ENCODE peak calls at places on chromosomes 11 and 22, in ten cellular contexts. X, F, B, M, Y, J, S, O, Z and A are unnamed samples.

GRCh38 chr11:9205596-9205995 is 59.6 kb downstream of the DENND5A start:
- DNase-seq in X (no peak), F (no peak), B (no peak), M (no peak), Y (no peak), J (no peak), S (no peak), O (no peak), Z (no peak), A (no peak)

GRCh38 chr22:24146190-24146616 is 35.1 kb upstream of the SUSD2 start:
- DNase-seq in X (peak), F (no peak), B (peak), M (peak), Y (peak), J (peak), S (peak), O (no peak), Z (peak), A (peak)

GRCh38 chr22:24566899-24567511 is 11.2 kb downstream of the SNRPD3 start:
- DNase-seq in X (no peak), F (no peak), B (no peak), M (peak), Y (no peak), J (no peak), S (peak), O (no peak), Z (no peak), A (no peak)

GRCh38 chr11:27471588-27472397 is 797 bp downstream of the LGR4 start:
- DNase-seq in X (no peak), F (no peak), B (peak), M (no peak), Y (peak), J (peak), S (no peak), O (peak), Z (no peak), A (peak)

GRCh38 chr22:20653795-20654342 is 120.0 kb upstream of the SERPIND1 start:
- DNase-seq in X (no peak), F (no peak), B (no peak), M (no peak), Y (no peak), J (no peak), S (no peak), O (no peak), Z (no peak), A (no peak)

GRCh38 chr11:134481135-134481534 is 69.1 kb upstream of the B3GAT1 start:
- DNase-seq in X (no peak), F (no peak), B (no peak), M (no peak), Y (no peak), J (no peak), S (no peak), O (no peak), Z (no peak), A (no peak)

GRCh38 chr22:17258015-17258827 is 39.0 kb upstream of the ADA2 start:
- DNase-seq in X (no peak), F (no peak), B (peak), M (peak), Y (peak), J (peak), S (peak), O (peak), Z (peak), A (no peak)

GRCh38 chr11:9231848-9232177 is 33.3 kb downstream of the DENND5A start:
- DNase-seq in X (no peak), F (no peak), B (no peak), M (no peak), Y (peak), J (peak), S (peak), O (no peak), Z (peak), A (peak)

GRCh38 chr11:123700774-123701173 is 40.7 kb downstream of the ZNF202 start:
- DNase-seq in X (no peak), F (no peak), B (no peak), M (no peak), Y (no peak), J (no peak), S (no peak), O (no peak), Z (no peak), A (no peak)

GRCh38 chr22:26589367-26589844 is 526 bp downstream of the TPST2 start:
- DNase-seq in X (no peak), F (peak), B (peak), M (no peak), Y (peak), J (peak), S (peak), O (peak), Z (no peak), A (peak)